ENCODE peak calls at places on chromosomes 11 and 22, in seven cellular contexts. One of them, this sample, is unnamed.

GRCh38 chr11:8330416-8330815 is 66.7 kb upstream of the LMO1 start:
- DNase-seq in dorsolateral prefrontal cortex: no peak
- DNase-seq in stimulated activated CD4-positive, alpha-beta T cell treated with anti-CD3 and anti-CD28 coated beads, Interleukin-2, amount 100 ng/mL, for 48 hours: no peak
- DNase-seq in stimulated activated CD8-positive, alpha-beta memory T cell treated with anti-CD3 and anti-CD28 coated beads, Interleukin-15, amount 100 ng/mL, for 24 hours: no peak
- DNase-seq in A172: no peak
- DNase-seq in CD8-positive, alpha-beta T cell: no peak
- DNase-seq in NCI-H1048: no peak
- DNase-seq in this sample: no peak

GRCh38 chr22:18114495-18114894 is 3.9 kb downstream of the TUBA8 start:
- DNase-seq in A172: no peak
- DNase-seq in stimulated activated CD8-positive, alpha-beta memory T cell treated with anti-CD3 and anti-CD28 coated beads, Interleukin-15, amount 100 ng/mL, for 24 hours: no peak
- DNase-seq in CD8-positive, alpha-beta T cell: no peak
- DNase-seq in dorsolateral prefrontal cortex: peak
- DNase-seq in stimulated activated CD4-positive, alpha-beta T cell treated with anti-CD3 and anti-CD28 coated beads, Interleukin-2, amount 100 ng/mL, for 48 hours: no peak
- DNase-seq in NCI-H1048: no peak
- DNase-seq in this sample: no peak

GRCh38 chr22:22666307-22667091 is 22.1 kb downstream of the GGTLC2 start:
- DNase-seq in A172: peak
- DNase-seq in stimulated activated CD4-positive, alpha-beta T cell treated with anti-CD3 and anti-CD28 coated beads, Interleukin-2, amount 100 ng/mL, for 48 hours: peak
- DNase-seq in dorsolateral prefrontal cortex: no peak
- DNase-seq in CD8-positive, alpha-beta T cell: no peak
- DNase-seq in stimulated activated CD8-positive, alpha-beta memory T cell treated with anti-CD3 and anti-CD28 coated beads, Interleukin-15, amount 100 ng/mL, for 24 hours: no peak
- DNase-seq in NCI-H1048: no peak
- DNase-seq in this sample: peak

GRCh38 chr11:14055936-14056335 is 93.4 kb downstream of the SPON1 start:
- DNase-seq in NCI-H1048: no peak
- DNase-seq in dorsolateral prefrontal cortex: no peak
- DNase-seq in stimulated activated CD4-positive, alpha-beta T cell treated with anti-CD3 and anti-CD28 coated beads, Interleukin-2, amount 100 ng/mL, for 48 hours: no peak
- DNase-seq in stimulated activated CD8-positive, alpha-beta memory T cell treated with anti-CD3 and anti-CD28 coated beads, Interleukin-15, amount 100 ng/mL, for 24 hours: no peak
- DNase-seq in A172: no peak
- DNase-seq in CD8-positive, alpha-beta T cell: no peak
- DNase-seq in this sample: no peak

GRCh38 chr22:48575567-48576332 is 1251.9 kb downstream of the BRD1 start:
- DNase-seq in stimulated activated CD8-positive, alpha-beta memory T cell treated with anti-CD3 and anti-CD28 coated beads, Interleukin-15, amount 100 ng/mL, for 24 hours: no peak
- DNase-seq in NCI-H1048: no peak
- DNase-seq in CD8-positive, alpha-beta T cell: no peak
- DNase-seq in stimulated activated CD4-positive, alpha-beta T cell treated with anti-CD3 and anti-CD28 coated beads, Interleukin-2, amount 100 ng/mL, for 48 hours: no peak
- DNase-seq in A172: no peak
- DNase-seq in dorsolateral prefrontal cortex: no peak
- DNase-seq in this sample: peak

GRCh38 chr11:62497132-62497915 is 49.3 kb downstream of the AHNAK start:
- DNase-seq in NCI-H1048: no peak
- DNase-seq in CD8-positive, alpha-beta T cell: no peak
- DNase-seq in stimulated activated CD8-positive, alpha-beta memory T cell treated with anti-CD3 and anti-CD28 coated beads, Interleukin-15, amount 100 ng/mL, for 24 hours: no peak
- DNase-seq in stimulated activated CD4-positive, alpha-beta T cell treated with anti-CD3 and anti-CD28 coated beads, Interleukin-2, amount 100 ng/mL, for 48 hours: no peak
- DNase-seq in dorsolateral prefrontal cortex: peak
- DNase-seq in A172: peak
- DNase-seq in this sample: peak

GRCh38 chr11:111429066-111429506 is 50.0 kb upstream of the POU2AF1 start:
- DNase-seq in stimulated activated CD4-positive, alpha-beta T cell treated with anti-CD3 and anti-CD28 coated beads, Interleukin-2, amount 100 ng/mL, for 48 hours: peak
- DNase-seq in A172: peak
- DNase-seq in CD8-positive, alpha-beta T cell: no peak
- DNase-seq in dorsolateral prefrontal cortex: peak
- DNase-seq in stimulated activated CD8-positive, alpha-beta memory T cell treated with anti-CD3 and anti-CD28 coated beads, Interleukin-15, amount 100 ng/mL, for 24 hours: peak
- DNase-seq in NCI-H1048: peak
- DNase-seq in this sample: no peak

GRCh38 chr11:70036971-70037882 is 40.9 kb upstream of the ANO1 start:
- DNase-seq in stimulated activated CD8-positive, alpha-beta memory T cell treated with anti-CD3 and anti-CD28 coated beads, Interleukin-15, amount 100 ng/mL, for 24 hours: no peak
- DNase-seq in A172: no peak
- DNase-seq in NCI-H1048: no peak
- DNase-seq in dorsolateral prefrontal cortex: no peak
- DNase-seq in stimulated activated CD4-positive, alpha-beta T cell treated with anti-CD3 and anti-CD28 coated beads, Interleukin-2, amount 100 ng/mL, for 48 hours: no peak
- DNase-seq in CD8-positive, alpha-beta T cell: no peak
- DNase-seq in this sample: no peak

GRCh38 chr11:6817668-6818067 is 18.2 kb upstream of the OR6A2 start:
- DNase-seq in dorsolateral prefrontal cortex: peak
- DNase-seq in A172: no peak
- DNase-seq in CD8-positive, alpha-beta T cell: no peak
- DNase-seq in stimulated activated CD4-positive, alpha-beta T cell treated with anti-CD3 and anti-CD28 coated beads, Interleukin-2, amount 100 ng/mL, for 48 hours: no peak
- DNase-seq in stimulated activated CD8-positive, alpha-beta memory T cell treated with anti-CD3 and anti-CD28 coated beads, Interleukin-15, amount 100 ng/mL, for 24 hours: no peak
- DNase-seq in NCI-H1048: no peak
- DNase-seq in this sample: no peak